ENCODE peak calls at places on chromosomes 1 and 21, in nine cellular contexts. Q is HCT116, V is Panc1, F is suprapubic skin, U is stomach, E is transverse colon, K is spleen, B is HL-60, A is upper lobe of left lung. P is an unnamed sample.

GRCh38 chr1:41496080-41497055 is 11.9 kb upstream of the EDN2 start:
- DNase-seq in K (peak), V (no peak), F (peak), E (peak), Q (peak), A (peak), U (peak), B (peak), P (peak)

GRCh38 chr1:167345386-167345733 is 124.7 kb downstream of the POU2F1 start:
- DNase-seq in F (no peak), A (no peak), V (no peak), Q (no peak), U (no peak), E (no peak), K (no peak), B (no peak), P (no peak)

GRCh38 chr1:93723101-93723500 is 41.5 kb upstream of the BCAR3 start:
- DNase-seq in B (no peak), K (no peak), V (no peak), Q (no peak), F (no peak), A (no peak), U (no peak), E (no peak), P (no peak)

GRCh38 chr1:230800891-230801290 is 53.7 kb downstream of the CAPN9 start:
- DNase-seq in U (no peak), E (no peak), F (no peak), V (no peak), K (no peak), B (no peak), Q (no peak), A (no peak), P (no peak)

GRCh38 chr1:6033986-6034749 is 11.5 kb upstream of the KCNAB2 start:
- DNase-seq in K (peak), A (peak), V (no peak), F (no peak), E (peak), U (peak), B (peak), Q (no peak), P (no peak)

GRCh38 chr1:1281533-1282321 is 1.5 kb downstream of the SCNN1D start:
- DNase-seq in B (no peak), V (no peak), E (peak), F (no peak), U (peak), Q (no peak), A (peak), K (no peak), P (peak)

GRCh38 chr1:101509370-101509769 is 272.6 kb downstream of the S1PR1 start:
- DNase-seq in K (no peak), V (no peak), B (no peak), U (no peak), Q (no peak), A (no peak), E (no peak), F (no peak), P (no peak)

GRCh38 chr1:39434797-39435395 is 56.5 kb upstream of the BMP8A start:
- DNase-seq in E (no peak), V (no peak), B (no peak), F (no peak), K (no peak), U (no peak), Q (no peak), A (no peak), P (no peak)

GRCh38 chr1:112715264-112716053 is at the start of gene PPM1J:
- DNase-seq in Q (peak), A (peak), B (peak), U (peak), V (no peak), F (peak), E (peak), K (peak), P (peak)

GRCh38 chr21:15015622-15016471 is 49.0 kb downstream of the NRIP1 start:
- DNase-seq in U (no peak), A (no peak), E (no peak), K (no peak), B (no peak), V (no peak), F (no peak), Q (no peak), P (no peak)

GRCh38 chr1:170377011-170377410 is 155.0 kb upstream of the GORAB start:
- DNase-seq in A (no peak), B (no peak), V (no peak), E (no peak), F (no peak), U (no peak), K (no peak), Q (no peak), P (no peak)

GRCh38 chr1:44725309-44725698 is 5.7 kb downstream of the RNU5D-1 start:
- DNase-seq in U (no peak), A (no peak), Q (no peak), F (no peak), K (no peak), B (no peak), V (no peak), E (no peak), P (no peak)

GRCh38 chr1:61436016-61436415 is 288.9 kb downstream of the TM2D1 start:
- DNase-seq in A (no peak), F (no peak), Q (no peak), K (no peak), B (no peak), E (no peak), U (no peak), V (no peak), P (no peak)

GRCh38 chr1:230270185-230270939 is 155.8 kb downstream of the PGBD5 start:
- DNase-seq in E (no peak), F (peak), K (peak), U (no peak), A (no peak), Q (no peak), B (peak), V (no peak), P (no peak)

GRCh38 chr1:151574575-151575529 is 34.7 kb downstream of the TUFT1 start:
- DNase-seq in V (no peak), E (peak), A (no peak), F (no peak), Q (peak), B (no peak), U (peak), K (no peak), P (no peak)
- H3K27ac ChIP-seq in V (no peak), E (no peak), A (no peak), F (peak), Q (peak), B (no peak), U (peak), K (no peak), P (no peak)

GRCh38 chr1:11979818-11980675 is at the start of gene MFN2:
- DNase-seq in Q (peak), U (peak), F (peak), A (peak), E (peak), B (peak), V (peak), K (peak), P (peak)
- TF ChIP-seq POLR2AphosphoS5 in Q (peak), U (peak), F (peak), A (peak), E (peak), B (peak), V (peak), K (peak), P (peak)

GRCh38 chr1:28267633-28268032 is 8.3 kb downstream of the SESN2 start:
- DNase-seq in B (no peak), V (no peak), E (no peak), Q (no peak), F (no peak), K (no peak), U (no peak), A (no peak), P (no peak)

GRCh38 chr1:28265577-28265976 is 6.3 kb downstream of the SESN2 start:
- DNase-seq in Q (no peak), B (no peak), K (no peak), V (no peak), U (no peak), E (no peak), A (no peak), F (no peak), P (no peak)

GRCh38 chr1:28264897-28265296 is 5.6 kb downstream of the SESN2 start:
- DNase-seq in F (no peak), A (no peak), Q (no peak), K (no peak), E (no peak), B (no peak), V (no peak), U (no peak), P (no peak)

GRCh38 chr1:28269529-28269928 is 10.2 kb downstream of the SESN2 start:
- DNase-seq in E (no peak), Q (no peak), B (no peak), A (no peak), U (no peak), F (no peak), K (no peak), V (no peak), P (no peak)

GRCh38 chr1:28266920-28267322 is 7.6 kb downstream of the SESN2 start:
- DNase-seq in Q (no peak), K (no peak), F (no peak), U (no peak), E (no peak), V (no peak), B (no peak), A (no peak), P (no peak)
- H3K27ac ChIP-seq in Q (no peak), K (no peak), F (no peak), U (no peak), E (no peak), V (no peak), B (no peak), A (no peak), P (no peak)

GRCh38 chr1:234628099-234628498 is 18.1 kb upstream of the IRF2BP2 start:
- DNase-seq in A (no peak), V (no peak), Q (no peak), B (no peak), U (peak), F (no peak), K (no peak), E (no peak), P (no peak)

GRCh38 chr1:234629026-234629425 is 19.0 kb upstream of the IRF2BP2 start:
- DNase-seq in Q (no peak), F (no peak), K (no peak), A (no peak), V (no peak), B (no peak), U (no peak), E (no peak), P (no peak)

GRCh38 chr1:234634387-234634786 is 24.4 kb upstream of the IRF2BP2 start:
- DNase-seq in Q (no peak), E (no peak), V (no peak), F (no peak), B (no peak), U (no peak), A (no peak), K (no peak), P (no peak)

GRCh38 chr1:234632225-234632624 is 22.2 kb upstream of the IRF2BP2 start:
- DNase-seq in Q (no peak), K (no peak), F (no peak), V (no peak), B (no peak), E (no peak), U (no peak), A (no peak), P (no peak)

GRCh38 chr1:234631721-234632125 is 21.7 kb upstream of the IRF2BP2 start:
- DNase-seq in B (no peak), Q (no peak), E (no peak), V (no peak), F (no peak), K (no peak), A (no peak), U (no peak), P (no peak)
- TF ChIP-seq POLR2AphosphoS5 in B (no peak), Q (no peak), E (no peak), V (no peak), F (no peak), K (no peak), A (no peak), U (peak), P (no peak)

DNA sequence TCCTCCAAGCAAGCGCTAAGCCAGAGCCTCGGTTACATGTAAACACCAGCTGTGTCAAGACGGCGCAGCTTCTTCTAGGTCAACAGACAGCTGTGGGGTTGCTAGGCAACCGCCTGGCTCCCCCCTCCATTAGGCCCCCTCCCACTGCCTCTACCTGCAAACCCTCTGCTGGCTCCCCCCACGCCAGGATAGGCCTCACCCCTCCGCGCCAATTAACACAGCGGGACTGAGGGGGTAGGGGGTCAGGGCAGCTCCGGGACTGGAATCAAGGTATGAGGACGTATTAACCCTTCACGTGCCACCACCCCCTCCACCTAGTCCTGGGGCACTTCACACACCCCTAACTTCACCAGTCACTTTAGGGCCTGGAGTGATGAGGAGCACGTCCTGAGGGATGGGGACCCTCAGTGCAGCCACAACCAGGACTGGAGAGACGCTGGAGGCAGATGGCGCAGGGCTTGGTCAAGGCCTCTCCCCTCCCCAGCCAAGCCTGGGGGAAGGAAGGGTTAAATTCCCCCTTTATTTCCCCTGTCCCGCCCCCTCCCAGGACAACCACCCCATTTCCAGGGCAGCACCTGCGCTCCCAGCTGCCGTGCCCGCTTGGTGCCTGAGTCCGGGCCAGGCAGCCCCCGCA is 37.4 kb upstream of the WASF2 start:
- DNase-seq in K (no peak), A (peak), Q (no peak), U (no peak), B (peak), V (no peak), F (no peak), E (peak), P (peak)
- H3K27ac ChIP-seq in K (peak), A (peak), Q (peak), U (peak), B (peak), V (peak), F (peak), E (peak), P (peak)

DNA sequence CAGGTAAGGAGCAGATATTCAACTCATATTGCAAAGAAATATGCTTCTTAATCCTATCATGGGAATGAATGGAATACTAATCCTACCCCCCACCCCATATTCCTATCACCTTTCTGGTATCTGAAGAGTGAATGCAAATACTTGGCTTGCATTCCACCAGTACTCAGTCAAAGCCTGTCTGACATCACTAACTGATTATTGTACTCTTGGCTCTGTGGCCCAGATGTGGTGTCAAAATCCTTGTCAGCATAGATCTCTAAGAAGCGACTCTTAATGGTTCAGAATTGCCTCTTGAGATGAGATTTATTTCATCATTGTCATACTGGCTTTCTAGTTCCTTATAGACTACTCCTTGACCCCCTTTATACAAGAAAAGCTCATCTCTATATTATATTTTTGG is 604.6 kb downstream of the ADGRL2 start:
- DNase-seq in F (no peak), B (no peak), Q (no peak), V (no peak), A (no peak), K (no peak), E (no peak), U (no peak), P (no peak)
- TF ChIP-seq POLR2AphosphoS5 in F (no peak), B (no peak), Q (no peak), V (no peak), A (no peak), K (no peak), E (no peak), U (no peak), P (no peak)

DNA sequence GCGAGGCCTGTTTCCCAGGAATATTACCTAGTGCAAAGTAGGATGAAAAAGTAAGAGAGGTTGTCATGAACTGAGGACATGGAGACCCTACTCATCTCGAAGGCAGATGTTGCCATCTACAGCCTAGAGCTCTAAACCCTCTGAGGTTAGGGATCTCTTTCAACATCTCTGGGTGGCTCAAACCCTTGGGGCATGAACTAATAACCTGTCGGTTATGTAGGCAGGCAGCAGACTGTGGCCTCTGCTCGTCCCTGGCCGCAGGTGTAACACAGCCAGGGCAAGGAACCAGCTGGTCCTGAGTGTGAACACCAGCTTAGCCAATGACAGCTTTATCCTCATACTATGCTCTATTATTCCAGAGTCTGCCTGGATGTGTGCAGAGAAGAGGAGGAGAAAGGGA is 13.2 kb downstream of the CAPZB start:
- DNase-seq in V (no peak), K (no peak), F (no peak), B (peak), U (no peak), A (no peak), Q (no peak), E (no peak), P (no peak)
- H3K27ac ChIP-seq in V (peak), K (peak), F (no peak), B (no peak), U (peak), A (no peak), Q (no peak), E (no peak), P (peak)

P was measured in breast epithelium.